ENCODE peak calls at places on chromosome X, in four cellular contexts. P is endothelial cell, S is sciatic nerve, H is GM04504. E is an unnamed sample.

GRCh38 chrX:56728321-56728720 is 722 bp upstream of the NBDY start:
- DNase-seq in H (no peak), S (no peak), P (no peak), E (no peak)

GRCh38 chrX:115561605-115562491 is 874 bp downstream of the PLS3 start:
- DNase-seq in S (peak), P (peak), H (peak), E (peak)

GRCh38 chrX:136204571-136204970 is 46.6 kb downstream of the MAP7D3 start:
- DNase-seq in H (peak), P (peak), S (no peak), E (no peak)

GRCh38 chrX:130401415-130402210 is at the start of gene RBMX2:
- DNase-seq in S (peak), H (peak), P (peak), E (peak)

GRCh38 chrX:46840946-46841740 is 4.3 kb downstream of the RP2 start:
- DNase-seq in H (no peak), P (no peak), S (no peak), E (peak)

GRCh38 chrX:25022499-25023325 is 6.9 kb upstream of the ARX start:
- DNase-seq in H (no peak), S (no peak), P (no peak), E (no peak)

GRCh38 chrX:53305996-53306937 is 24.9 kb upstream of the IQSEC2 start:
- DNase-seq in H (no peak), S (no peak), P (no peak), E (no peak)

GRCh38 chrX:47573334-47574095 is 8.7 kb upstream of the TIMP1 start:
- DNase-seq in H (no peak), S (peak), P (peak), E (no peak)

GRCh38 chrX:8849945-8850344 is 48.8 kb upstream of the FAM9A start:
- DNase-seq in S (no peak), P (no peak), H (no peak), E (no peak)

GRCh38 chrX:49029876-49030275 is 13.3 kb downstream of the TFE3 start:
- DNase-seq in P (no peak), S (no peak), H (no peak), E (no peak)

GRCh38 chrX:103517246-103517645 is 2.0 kb downstream of the RAB40A start:
- DNase-seq in H (no peak), S (no peak), P (no peak), E (no peak)

GRCh38 chrX:30280428-30280827 is 28.8 kb downstream of the NR0B1 start:
- DNase-seq in P (no peak), S (no peak), H (no peak), E (no peak)

GRCh38 chrX:65813245-65813644 is 145.8 kb downstream of the MSN start:
- DNase-seq in P (no peak), H (no peak), S (no peak), E (no peak)

GRCh38 chrX:13367950-13368349 is 48.1 kb upstream of the ATXN3L start:
- DNase-seq in P (no peak), S (no peak), H (no peak), E (no peak)

GRCh38 chrX:150270622-150271021 is 92.5 kb upstream of the MAMLD1 start:
- DNase-seq in H (no peak), P (no peak), S (no peak), E (no peak)

GRCh38 chrX:115147220-115147619 is 42.0 kb upstream of the RBMXL3 start:
- DNase-seq in H (peak), S (no peak), P (no peak), E (no peak)

GRCh38 chrX:136491832-136492231 is 4.1 kb downstream of the BRS3 start:
- DNase-seq in S (no peak), P (no peak), H (no peak), E (no peak)

GRCh38 chrX:39550795-39551361 is 546.9 kb downstream of the BCOR start:
- DNase-seq in S (no peak), H (no peak), P (no peak), E (no peak)

GRCh38 chrX:68894513-68895338 is 65.9 kb downstream of the EFNB1 start:
- DNase-seq in P (peak), H (no peak), S (peak), E (peak)

GRCh38 chrX:68832101-68832416 is 3.2 kb downstream of the EFNB1 start:
- DNase-seq in H (no peak), S (peak), P (no peak), E (no peak)

GRCh38 chrX:49042581-49043219 is 457 bp downstream of the TFE3 start:
- DNase-seq in S (peak), H (no peak), P (no peak), E (no peak)

GRCh38 chrX:12986886-12987285 is 12.0 kb downstream of the TMSB4X start:
- DNase-seq in S (no peak), P (no peak), H (no peak), E (no peak)

GRCh38 chrX:78104447-78105176 is 564 bp downstream of the PGK1 start:
- DNase-seq in S (no peak), H (no peak), P (peak), E (peak)

GRCh38 chrX:46228389-46228788 is 316.8 kb downstream of the ZNF674 start:
- DNase-seq in S (no peak), H (no peak), P (no peak), E (no peak)

GRCh38 chrX:791479-792034 is 161.0 kb downstream of the SHOX start:
- DNase-seq in S (no peak), H (no peak), P (no peak), E (no peak)

GRCh38 chrX:154457491-154458115 is 478 bp upstream of the PLXNA3 start:
- DNase-seq in P (no peak), S (no peak), H (no peak), E (peak)

GRCh38 chrX:51889851-51890250 is 3.6 kb upstream of the MAGED1 start:
- DNase-seq in H (no peak), S (no peak), P (no peak), E (no peak)

GRCh38 chrX:85107407-85107806 is 103.7 kb downstream of the APOOL start:
- DNase-seq in S (no peak), P (no peak), H (no peak), E (peak)

GRCh38 chrX:97766496-97767095 is 882.9 kb downstream of the RPA4 start:
- DNase-seq in S (no peak), H (no peak), P (no peak), E (no peak)